ENCODE peak calls at places on chromosomes 11 and 22, in four cellular contexts. Y is endothelial cell, U is suprapubic skin, P is fibroblast of lung. S is an unnamed sample.
A peak's percentile ranks its signal among the peaks of the same experiment; 100 is the strongest.

GRCh38 chr11:16986434-16987204 is 27.6 kb downstream of the PLEKHA7 start:
- DNase-seq in Y (no peak), U (no peak), P (no peak), S (no peak)

GRCh38 chr22:31210830-31211503 is 1.1 kb upstream of the LIMK2 start:
- DNase-seq in Y (peak; percentile 61), P (no peak), U (peak; percentile 71), S (no peak)

GRCh38 chr11:2229713-2230297 is 40.6 kb downstream of the ASCL2 start:
- DNase-seq in Y (no peak), U (no peak), P (no peak), S (no peak)

GRCh38 chr11:57116654-57117053 is 65.1 kb upstream of the LRRC55 start:
- DNase-seq in Y (peak; percentile 42), P (peak; percentile 60), U (no peak), S (peak; percentile 40)

GRCh38 chr22:28899199-28899853 is 16.0 kb downstream of the ZNRF3 start:
- DNase-seq in U (peak; percentile 40), P (peak; percentile 32), Y (no peak), S (no peak)

GRCh38 chr11:134242376-134242775 is 10.8 kb downstream of the THYN1 start:
- DNase-seq in U (no peak), P (no peak), Y (no peak), S (no peak)

GRCh38 chr11:112339566-112339965 is 78.9 kb upstream of the PLET1 start:
- DNase-seq in Y (no peak), P (no peak), U (no peak), S (no peak)

GRCh38 chr11:71433648-71434450 is 14.3 kb downstream of the DHCR7 start:
- DNase-seq in U (peak; percentile 82), Y (no peak), P (peak; percentile 58), S (no peak)

GRCh38 chr11:128398517-128399152 is 188.7 kb downstream of the ETS1 start:
- DNase-seq in U (no peak), P (no peak), Y (no peak), S (no peak)

GRCh38 chr11:76835928-76836612 is 24.6 kb upstream of the ACER3 start:
- DNase-seq in Y (no peak), U (peak; percentile 88), P (peak; percentile 91), S (no peak)

GRCh38 chr11:67266424-67267187 is at the start of gene GRK2:
- DNase-seq in U (no peak), P (no peak), Y (peak; percentile 50), S (no peak)

GRCh38 chr11:84291996-84292395 is 1005.8 kb upstream of the CCDC90B start:
- DNase-seq in Y (no peak), P (peak; percentile 14), U (no peak), S (no peak)

GRCh38 chr22:44033287-44033686 is 9.2 kb downstream of the PARVB start:
- DNase-seq in P (no peak), U (no peak), Y (no peak), S (no peak)

GRCh38 chr22:20298110-20298802 is 21.6 kb downstream of the DGCR6L start:
- DNase-seq in U (no peak), Y (no peak), P (no peak), S (no peak)

GRCh38 chr11:64407221-64407620 is 48.3 kb downstream of the RPS6KA4 start:
- DNase-seq in P (no peak), Y (no peak), U (no peak), S (no peak)

GRCh38 chr11:66150725-66151124 is 80.7 kb downstream of the PACS1 start:
- DNase-seq in U (no peak), Y (no peak), P (no peak), S (no peak)

GRCh38 chr11:1514349-1515061 is 27.9 kb upstream of the MOB2 start:
- DNase-seq in U (no peak), P (no peak), Y (no peak), S (no peak)

DNA sequence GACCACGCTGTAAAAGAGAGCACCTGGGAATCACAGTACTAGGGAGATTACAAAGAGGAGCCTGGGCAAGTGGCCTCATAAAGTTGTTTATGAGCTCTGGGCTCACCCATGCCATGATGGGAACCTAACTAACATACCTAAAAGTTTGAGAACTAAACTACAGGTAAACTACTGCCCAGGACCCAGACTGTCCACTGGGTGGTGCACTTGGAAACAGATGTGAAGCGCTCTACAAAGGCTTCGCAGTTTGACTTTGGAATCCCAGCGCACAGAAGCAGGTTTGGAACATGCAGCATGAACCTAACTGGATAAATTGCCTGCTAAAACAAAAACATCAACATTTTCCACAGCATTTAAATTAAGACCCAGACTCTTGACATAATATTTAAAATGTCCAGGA is 418.6 kb downstream of the FAM181B start:
- DNase-seq in Y (peak; percentile 46), U (no peak), P (no peak), S (peak; percentile 20)
- TF ChIP-seq CTCF in Y (peak; percentile 48), U (no peak), P (no peak), S (peak; percentile 75)

GRCh38 chr11:103183981-103184592 is 74.9 kb downstream of the DYNC2H1 start:
- DNase-seq in Y (no peak), U (no peak), P (no peak), S (no peak)
- TF ChIP-seq CTCF in Y (no peak), U (no peak), P (no peak), S (no peak)

DNA sequence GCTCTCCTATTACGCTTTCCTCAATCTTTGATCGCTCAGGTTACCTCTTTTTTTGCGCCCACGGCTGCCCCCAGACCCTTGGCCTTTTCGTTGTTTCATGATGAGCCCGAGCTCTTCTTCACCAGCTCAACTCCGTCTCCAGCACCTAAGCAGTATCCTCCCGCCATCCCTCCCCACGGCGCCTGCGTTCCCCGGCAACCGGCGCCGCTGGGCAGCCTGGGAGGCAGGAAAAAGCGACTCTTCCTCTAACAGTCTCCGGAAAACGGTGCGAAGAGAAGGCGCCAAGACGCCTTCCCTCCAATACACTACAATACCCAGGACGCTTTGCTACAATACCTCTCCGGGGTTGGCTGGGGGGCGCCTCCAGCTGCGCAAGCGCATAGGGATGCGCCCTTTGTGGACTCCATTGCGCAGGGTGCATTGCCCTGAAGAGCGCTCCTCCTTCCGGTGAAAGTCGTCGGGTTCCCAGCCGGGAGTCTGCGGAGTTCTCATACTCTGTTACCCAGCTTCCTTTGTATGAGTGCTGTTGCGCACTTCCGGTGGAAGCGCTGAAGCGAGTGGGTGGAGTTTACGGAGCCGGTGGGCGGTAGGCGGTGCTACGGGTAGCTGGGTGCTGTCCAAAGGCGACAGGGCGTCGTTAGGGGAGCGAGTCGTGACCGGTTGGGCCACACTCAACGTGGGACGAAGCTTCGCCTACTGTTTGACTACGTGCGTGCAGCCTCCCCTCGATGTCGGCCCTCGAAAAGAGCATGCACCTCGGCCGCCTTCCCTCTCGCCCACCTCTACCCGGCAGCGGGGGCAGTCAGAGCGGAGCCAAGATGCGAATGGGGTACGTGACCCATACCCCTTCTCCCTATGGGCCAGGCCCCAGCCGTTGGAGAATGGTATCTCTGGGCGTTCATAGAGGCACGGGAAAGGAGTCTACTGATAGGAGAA is at the start of the genes C2CD3 and PPME1:
- DNase-seq in Y (peak; percentile 95), U (peak; percentile 99), P (peak; percentile 100), S (peak; percentile 93)
- TF ChIP-seq CTCF in Y (no peak), U (peak; percentile 28), P (peak; percentile 19), S (peak; percentile 53)

DNA sequence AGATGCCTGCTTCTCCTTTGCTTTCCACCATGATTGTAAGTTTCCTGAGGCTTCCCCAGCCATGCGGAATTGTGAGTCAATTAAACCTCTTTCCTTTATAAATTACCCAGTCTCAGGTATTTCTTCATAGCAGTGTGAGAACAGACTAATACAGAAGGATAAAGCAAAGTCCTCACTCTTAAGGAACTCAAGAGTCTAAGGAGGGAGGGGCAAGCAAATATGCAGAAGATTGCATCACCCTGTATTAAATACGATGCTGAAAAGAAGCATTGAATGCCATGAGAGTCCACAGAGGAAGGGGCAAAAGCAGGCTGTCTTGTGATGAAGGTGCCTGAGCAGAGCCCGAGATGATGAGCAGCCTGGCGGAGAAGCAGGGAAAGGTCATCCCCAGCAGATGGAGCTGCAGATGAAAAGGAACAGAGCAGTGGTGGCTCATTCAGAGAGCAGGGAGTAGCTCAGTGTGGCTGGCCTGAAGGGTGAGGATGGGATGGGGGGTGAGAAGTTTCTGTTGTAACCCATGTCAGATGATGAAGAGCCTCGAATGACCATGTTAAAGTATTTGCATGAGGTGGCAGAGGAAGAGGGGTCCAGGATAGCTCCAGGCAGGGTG is 6.3 kb upstream of the IZUMO1R start:
- DNase-seq in U (no peak), Y (no peak), P (no peak), S (no peak)
- TF ChIP-seq CTCF in U (no peak), Y (no peak), P (no peak), S (no peak)

GRCh38 chr22:49604732-49605302 is 222.9 kb downstream of the BRD1 start:
- DNase-seq in P (no peak), U (no peak), Y (no peak), S (no peak)
- TF ChIP-seq CTCF in P (no peak), U (no peak), Y (no peak), S (no peak)

DNA sequence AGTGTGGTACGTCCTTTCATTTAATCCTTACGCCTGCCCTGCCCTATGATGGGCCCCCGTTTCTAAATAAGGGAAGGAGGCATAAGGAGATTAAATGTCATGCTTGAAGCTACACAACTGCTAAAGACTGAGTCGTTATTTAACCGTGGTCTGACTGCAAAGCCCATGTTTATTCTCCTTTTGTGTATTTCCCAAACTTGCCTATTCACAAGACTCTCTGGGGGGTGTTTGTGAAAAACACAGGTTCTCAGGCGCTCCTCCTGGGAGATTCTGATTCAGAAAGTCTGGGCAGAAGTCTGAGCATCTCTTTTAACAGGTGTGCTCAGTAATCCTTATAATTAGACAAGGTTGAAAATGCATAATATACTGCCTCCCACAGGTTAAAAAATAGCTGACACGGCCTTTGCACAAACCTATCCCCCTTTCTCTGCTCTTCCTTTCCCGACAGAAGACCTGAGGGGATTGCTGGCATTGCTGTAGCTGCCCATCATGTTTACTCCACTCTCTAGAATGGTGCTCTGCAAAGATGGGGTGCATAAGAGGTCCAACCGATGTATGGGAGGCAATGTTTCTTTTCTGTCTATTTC is 56.4 kb upstream of the ZBTB44 start:
- DNase-seq in U (no peak), Y (no peak), P (no peak), S (no peak)
- TF ChIP-seq CTCF in U (no peak), Y (no peak), P (no peak), S (no peak)